ENCODE peak calls at places on chromosomes 4 and X, in six cellular contexts. H is PC-3, B is HCT116, E is GM23248, K is H9, Z is Karpas-422. G is an unnamed sample.
A peak's percentile ranks its signal among the peaks of the same experiment; 100 is the strongest.

GRCh38 chr4:48739560-48740019 is 40.5 kb downstream of the FRYL start:
- DNase-seq in Z (no peak), K (no peak), B (no peak), H (no peak), E (no peak), G (no peak)

GRCh38 chr4:7059673-7060072 is 8.2 kb downstream of the GRPEL1 start:
- DNase-seq in H (no peak), B (no peak), Z (no peak), E (no peak), K (no peak), G (no peak)

GRCh38 chrX:21166302-21166982 is 207.8 kb upstream of the CNKSR2 start:
- DNase-seq in Z (no peak), B (no peak), E (peak; percentile 54), H (peak; percentile 24), K (no peak), G (peak; percentile 6)

GRCh38 chr4:65508169-65508568 is 162.1 kb downstream of the EPHA5 start:
- DNase-seq in H (peak; percentile 98), Z (no peak), E (peak; percentile 40), B (no peak), K (no peak), G (peak; percentile 34)

GRCh38 chr4:1373892-1374705 is 27.1 kb downstream of the UVSSA start:
- DNase-seq in Z (no peak), H (no peak), K (no peak), E (no peak), B (no peak), G (no peak)

GRCh38 chr4:11631416-11631815 is 202.7 kb upstream of the HS3ST1 start:
- DNase-seq in H (peak; percentile 45), B (no peak), K (no peak), E (no peak), Z (no peak), G (no peak)

GRCh38 chr4:165783626-165784025 is 89.4 kb upstream of the TLL1 start:
- DNase-seq in H (no peak), K (no peak), B (no peak), Z (no peak), E (no peak), G (no peak)

GRCh38 chr4:141410839-141411238 is 190.1 kb downstream of the ZNF330 start:
- DNase-seq in B (no peak), K (no peak), E (peak; percentile 77), H (no peak), Z (no peak), G (no peak)

GRCh38 chr4:119038465-119038864 is 97.2 kb upstream of the MYOZ2 start:
- DNase-seq in E (peak; percentile 70), H (peak; percentile 2), Z (no peak), B (no peak), K (no peak), G (no peak)

GRCh38 chr4:73213917-73214663 is 44.5 kb downstream of the ANKRD17 start:
- DNase-seq in E (peak; percentile 40), H (peak; percentile 14), Z (no peak), B (no peak), K (no peak), G (no peak)

GRCh38 chrX:129749069-129749468 is 10.3 kb downstream of the XPNPEP2 start:
- DNase-seq in H (no peak), K (no peak), B (no peak), Z (no peak), E (peak; percentile 39), G (no peak)

GRCh38 chr4:21113496-21114213 is 413.4 kb downstream of the PACRGL start:
- DNase-seq in H (peak; percentile 11), Z (no peak), K (no peak), B (no peak), E (peak; percentile 79), G (peak; percentile 9)

GRCh38 chrX:100373673-100374072 is 36.4 kb downstream of the PCDH19 start:
- DNase-seq in Z (peak; percentile 86), E (no peak), K (no peak), H (no peak), B (no peak), G (no peak)

GRCh38 chrX:117985241-117985640 is 131.4 kb downstream of the KLHL13 start:
- DNase-seq in Z (peak; percentile 62), K (no peak), H (peak; percentile 34), B (no peak), E (no peak), G (no peak)

GRCh38 chr4:100681289-100681688 is 163.5 kb upstream of the EMCN start:
- DNase-seq in H (no peak), E (no peak), Z (no peak), B (no peak), K (no peak), G (no peak)
- H2AFZ ChIP-seq in H (no peak overlapping the region), E (no peak overlapping the region), Z (no peak overlapping the region), B (peak overlapping the region; percentile 15), K (no peak overlapping the region), G (no peak overlapping the region)

GRCh38 chrX:154465601-154466000 is 7.5 kb downstream of the PLXNA3 start:
- DNase-seq in H (no peak), B (no peak), E (no peak), K (no peak), Z (no peak), G (no peak)
- H4K20me1 ChIP-seq in H (no peaks in the 10 kb centered on the region), B (no peaks in the 10 kb centered on the region), E (no peaks in the 10 kb centered on the region), K (no peaks in the 10 kb centered on the region), Z (no peaks in the 10 kb centered on the region), G (no peaks in the 10 kb centered on the region)

GRCh38 chr4:97238956-97239698 is 904.1 kb downstream of the STPG2 start:
- DNase-seq in H (no peak), K (no peak), Z (no peak), E (no peak), B (no peak), G (no peak)

GRCh38 chr4:97239699-97239997 is 903.6 kb downstream of the STPG2 start:
- DNase-seq in Z (no peak), B (no peak), H (no peak), E (no peak), K (no peak), G (no peak)

DNA sequence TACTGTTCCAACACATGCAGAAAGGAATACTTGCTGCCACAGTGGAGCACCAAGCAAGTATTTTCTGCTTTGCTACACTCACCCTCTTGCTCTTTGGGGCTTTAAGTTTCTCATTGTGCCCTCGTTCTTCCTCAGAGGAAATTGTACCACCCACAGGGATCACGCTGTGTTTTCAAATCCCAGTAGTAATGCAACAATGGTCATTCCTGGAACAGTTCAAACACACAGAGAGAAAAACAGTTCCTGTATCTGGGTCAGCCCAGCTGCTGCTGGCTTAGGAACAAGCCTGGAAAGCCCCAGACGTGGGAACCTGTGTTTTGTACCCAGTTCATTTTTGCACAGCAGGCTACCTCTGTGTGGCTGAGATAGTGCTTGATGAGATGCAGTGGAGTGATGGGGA is 907.8 kb downstream of the STPG2 start:
- DNase-seq in E (no peak), Z (no peak), H (no peak), B (no peak), K (peak; percentile 26), G (no peak)
- H2AFZ ChIP-seq in E (no peak overlapping the region), Z (no peak overlapping the region), H (no peak overlapping the region), B (no peak overlapping the region), K (no peak overlapping the region), G (no peak overlapping the region)

GRCh38 chr4:3407930-3408792 is 33.6 kb upstream of the HGFAC start:
- DNase-seq in Z (no peak), E (no peak), B (no peak), K (peak; percentile 20), H (no peak), G (no peak)
- H4K20me1 ChIP-seq in Z (no peaks in the 10 kb centered on the region), E (no peaks in the 10 kb centered on the region), B (no peaks in the 10 kb centered on the region), K (no peaks in the 10 kb centered on the region), H (no peaks in the 10 kb centered on the region), G (no peaks in the 10 kb centered on the region)

GRCh38 chr4:145679991-145680455 is at the start of gene C4orf51:
- DNase-seq in H (peak; percentile 36), Z (no peak), E (peak; percentile 70), B (no peak), K (no peak), G (peak; percentile 27)

GRCh38 chr4:145681956-145682355 is 2.0 kb downstream of the C4orf51 start:
- DNase-seq in B (no peak), E (peak; percentile 69), Z (no peak), K (no peak), H (no peak), G (no peak)

GRCh38 chr4:145681518-145681917 is 1.6 kb downstream of the C4orf51 start:
- DNase-seq in K (no peak), B (no peak), E (peak; percentile 6), H (no peak), Z (no peak), G (no peak)

GRCh38 chr4:145680902-145681301 is 956 bp downstream of the C4orf51 start:
- DNase-seq in B (no peak), E (peak; percentile 1), H (no peak), K (no peak), Z (no peak), G (no peak)

DNA sequence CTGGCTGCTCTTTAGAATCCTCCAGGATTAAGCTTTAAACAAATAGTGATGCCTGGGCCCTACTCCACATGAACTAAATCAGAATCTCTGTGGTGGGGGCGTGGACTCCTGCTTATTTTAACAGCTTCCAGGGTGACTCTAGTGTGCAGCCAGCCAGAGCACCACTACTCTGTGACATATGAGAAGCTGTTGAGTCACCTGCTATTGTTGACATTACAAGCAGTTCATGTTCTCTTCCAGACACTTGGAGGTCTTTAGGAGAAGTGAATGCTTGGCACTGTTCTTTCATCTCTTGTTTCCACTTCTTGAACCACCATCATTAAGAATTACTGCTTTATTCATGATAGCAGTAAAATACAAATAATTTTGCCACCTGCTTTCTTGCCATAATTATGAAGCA is 426 bp upstream of the C4orf51 start:
- DNase-seq in K (no peak), H (peak; percentile 92), E (peak; percentile 93), Z (no peak), B (peak; percentile 43), G (peak; percentile 51)
- H2AFZ ChIP-seq in K (no peak overlapping the region), H (no peak overlapping the region), E (no peak overlapping the region), Z (no peak overlapping the region), B (peak overlapping the region; percentile 54), G (no peak overlapping the region)

GRCh38 chrX:119624417-119624816 is 18.2 kb upstream of the NKRF start:
- DNase-seq in K (no peak), H (no peak), E (no peak), Z (no peak), B (no peak), G (no peak)
- H4K20me1 ChIP-seq in K (no peaks in the 10 kb centered on the region), H (no peaks in the 10 kb centered on the region), E (no peaks in the 10 kb centered on the region), Z (no peaks in the 10 kb centered on the region), B (no peaks in the 10 kb centered on the region), G (no peaks in the 10 kb centered on the region)

DNA sequence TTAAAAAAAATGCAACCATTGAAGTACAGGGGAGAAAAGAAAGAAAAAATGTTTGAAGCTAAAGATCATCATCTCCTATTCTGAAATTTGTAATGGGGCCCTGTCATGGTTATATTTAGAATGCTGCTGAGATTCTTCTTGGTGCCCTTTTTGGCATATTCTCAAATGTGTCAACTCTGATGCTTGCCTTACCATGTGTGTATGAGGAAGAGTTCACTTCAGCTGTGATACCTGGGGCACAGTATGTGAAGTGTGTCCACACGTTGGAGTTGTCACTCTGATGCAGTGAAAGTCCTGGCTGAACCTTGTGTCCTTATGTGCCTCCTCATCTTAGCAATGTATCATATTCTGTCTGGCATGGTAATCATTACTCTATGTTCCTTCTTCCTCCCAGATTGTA is 377.9 kb downstream of the RAPGEF2 start:
- DNase-seq in E (no peak), Z (no peak), H (no peak), B (no peak), K (no peak), G (no peak)
- H2AFZ ChIP-seq in E (no peak overlapping the region), Z (no peak overlapping the region), H (no peak overlapping the region), B (no peak overlapping the region), K (no peak overlapping the region), G (no peak overlapping the region)

GRCh38 chr4:82432596-82432995 is 2.2 kb downstream of the ENOPH1 start:
- DNase-seq in B (no peak), K (no peak), H (no peak), E (no peak), Z (no peak), G (no peak)
- H4K20me1 ChIP-seq in B (peaks cover 31% of the 10 kb centered on the region), K (no peaks in the 10 kb centered on the region), H (peaks cover 40% of the 10 kb centered on the region), E (peaks cover 11% of the 10 kb centered on the region), Z (peaks cover 12% of the 10 kb centered on the region), G (peaks cover 20% of the 10 kb centered on the region)